ENCODE peak calls at places on chromosomes 6 and 20, in six cellular contexts. One of them, this sample, is unnamed.

GRCh38 chr20:19408971-19409370 is 196.5 kb downstream of the SLC24A3 start:
- DNase-seq in NCI-H1092: no peak
- DNase-seq in germinal center: no peak
- DNase-seq in effector CD4-positive, alpha-beta T cell: no peak
- DNase-seq in endothelial cell: no peak
- DNase-seq in activated gamma-delta T cell treated with Interleukin-2 at 50 U/mL for 16 hours: no peak
- DNase-seq in this sample: no peak

GRCh38 chr20:54350415-54350814 is 125.0 kb upstream of the DOK5 start:
- DNase-seq in activated gamma-delta T cell treated with Interleukin-2 at 50 U/mL for 16 hours: no peak
- DNase-seq in endothelial cell: no peak
- DNase-seq in germinal center: no peak
- DNase-seq in effector CD4-positive, alpha-beta T cell: no peak
- DNase-seq in NCI-H1092: no peak
- DNase-seq in this sample: no peak

GRCh38 chr6:96075826-96076225 is 60.1 kb downstream of the FUT9 start:
- DNase-seq in germinal center: no peak
- DNase-seq in effector CD4-positive, alpha-beta T cell: no peak
- DNase-seq in NCI-H1092: no peak
- DNase-seq in activated gamma-delta T cell treated with Interleukin-2 at 50 U/mL for 16 hours: no peak
- DNase-seq in endothelial cell: no peak
- DNase-seq in this sample: no peak

GRCh38 chr20:19495905-19496703 is 262.0 kb upstream of the RIN2 start:
- DNase-seq in endothelial cell: no peak
- DNase-seq in effector CD4-positive, alpha-beta T cell: no peak
- DNase-seq in germinal center: no peak
- DNase-seq in NCI-H1092: no peak
- DNase-seq in activated gamma-delta T cell treated with Interleukin-2 at 50 U/mL for 16 hours: no peak
- DNase-seq in this sample: no peak

GRCh38 chr6:68880050-68880449 is 245.0 kb downstream of the ADGRB3 start:
- DNase-seq in activated gamma-delta T cell treated with Interleukin-2 at 50 U/mL for 16 hours: no peak
- DNase-seq in endothelial cell: no peak
- DNase-seq in NCI-H1092: no peak
- DNase-seq in germinal center: no peak
- DNase-seq in effector CD4-positive, alpha-beta T cell: no peak
- DNase-seq in this sample: no peak

GRCh38 chr6:165704001-165704748 is 41.1 kb upstream of the PDE10A start:
- DNase-seq in effector CD4-positive, alpha-beta T cell: no peak
- DNase-seq in NCI-H1092: peak
- DNase-seq in activated gamma-delta T cell treated with Interleukin-2 at 50 U/mL for 16 hours: no peak
- DNase-seq in germinal center: no peak
- DNase-seq in endothelial cell: no peak
- DNase-seq in this sample: no peak

GRCh38 chr6:39296745-39297640 is 17.2 kb downstream of the KCNK17 start:
- DNase-seq in effector CD4-positive, alpha-beta T cell: no peak
- DNase-seq in activated gamma-delta T cell treated with Interleukin-2 at 50 U/mL for 16 hours: no peak
- DNase-seq in endothelial cell: no peak
- DNase-seq in germinal center: no peak
- DNase-seq in NCI-H1092: no peak
- DNase-seq in this sample: no peak

GRCh38 chr20:38104283-38104682 is 60.8 kb downstream of the TGM2 start:
- DNase-seq in NCI-H1092: no peak
- DNase-seq in endothelial cell: no peak
- DNase-seq in effector CD4-positive, alpha-beta T cell: no peak
- DNase-seq in activated gamma-delta T cell treated with Interleukin-2 at 50 U/mL for 16 hours: no peak
- DNase-seq in germinal center: no peak
- DNase-seq in this sample: no peak

GRCh38 chr6:31270788-31271640 is 878 bp downstream of the HLA-C start:
- DNase-seq in germinal center: peak
- DNase-seq in effector CD4-positive, alpha-beta T cell: peak
- DNase-seq in NCI-H1092: no peak
- DNase-seq in endothelial cell: no peak
- DNase-seq in activated gamma-delta T cell treated with Interleukin-2 at 50 U/mL for 16 hours: peak
- DNase-seq in this sample: peak

GRCh38 chr6:83808926-83809325 is 44.2 kb upstream of the RIPPLY2 start:
- DNase-seq in endothelial cell: no peak
- DNase-seq in effector CD4-positive, alpha-beta T cell: no peak
- DNase-seq in germinal center: no peak
- DNase-seq in activated gamma-delta T cell treated with Interleukin-2 at 50 U/mL for 16 hours: no peak
- DNase-seq in NCI-H1092: no peak
- DNase-seq in this sample: no peak

GRCh38 chr6:39590994-39591393 is 134.2 kb downstream of the KIF6 start:
- DNase-seq in NCI-H1092: no peak
- DNase-seq in endothelial cell: no peak
- DNase-seq in germinal center: no peak
- DNase-seq in effector CD4-positive, alpha-beta T cell: no peak
- DNase-seq in activated gamma-delta T cell treated with Interleukin-2 at 50 U/mL for 16 hours: no peak
- DNase-seq in this sample: no peak

GRCh38 chr6:6148192-6148815 is 141.6 kb upstream of the NRN1 start:
- DNase-seq in germinal center: no peak
- DNase-seq in NCI-H1092: no peak
- DNase-seq in activated gamma-delta T cell treated with Interleukin-2 at 50 U/mL for 16 hours: no peak
- DNase-seq in effector CD4-positive, alpha-beta T cell: no peak
- DNase-seq in endothelial cell: no peak
- DNase-seq in this sample: no peak

GRCh38 chr6:132082421-132082820 is 131.2 kb upstream of the CCN2 start:
- DNase-seq in germinal center: no peak
- DNase-seq in NCI-H1092: no peak
- DNase-seq in endothelial cell: no peak
- DNase-seq in effector CD4-positive, alpha-beta T cell: no peak
- DNase-seq in activated gamma-delta T cell treated with Interleukin-2 at 50 U/mL for 16 hours: no peak
- DNase-seq in this sample: no peak

GRCh38 chr6:42505377-42505702 is 53.6 kb upstream of the TRERF1 start:
- DNase-seq in activated gamma-delta T cell treated with Interleukin-2 at 50 U/mL for 16 hours: no peak
- DNase-seq in effector CD4-positive, alpha-beta T cell: no peak
- DNase-seq in endothelial cell: no peak
- DNase-seq in germinal center: no peak
- DNase-seq in NCI-H1092: no peak
- DNase-seq in this sample: no peak

GRCh38 chr6:42848700-42849099 is 30.7 kb upstream of the RPL7L1 start:
- DNase-seq in germinal center: no peak
- DNase-seq in NCI-H1092: no peak
- DNase-seq in effector CD4-positive, alpha-beta T cell: no peak
- DNase-seq in endothelial cell: no peak
- DNase-seq in activated gamma-delta T cell treated with Interleukin-2 at 50 U/mL for 16 hours: no peak
- DNase-seq in this sample: no peak

GRCh38 chr6:11393713-11394627 is 143.6 kb upstream of the TMEM170B start:
- DNase-seq in NCI-H1092: no peak
- DNase-seq in germinal center: no peak
- DNase-seq in activated gamma-delta T cell treated with Interleukin-2 at 50 U/mL for 16 hours: no peak
- DNase-seq in endothelial cell: no peak
- DNase-seq in effector CD4-positive, alpha-beta T cell: no peak
- DNase-seq in this sample: no peak

GRCh38 chr6:167839755-167840154 is 13.0 kb downstream of the AFDN start:
- DNase-seq in activated gamma-delta T cell treated with Interleukin-2 at 50 U/mL for 16 hours: no peak
- DNase-seq in germinal center: no peak
- DNase-seq in NCI-H1092: no peak
- DNase-seq in effector CD4-positive, alpha-beta T cell: no peak
- DNase-seq in endothelial cell: no peak
- DNase-seq in this sample: no peak

GRCh38 chr6:33000053-33000452 is 9.3 kb downstream of the HLA-DOA start:
- DNase-seq in effector CD4-positive, alpha-beta T cell: no peak
- DNase-seq in germinal center: peak
- DNase-seq in activated gamma-delta T cell treated with Interleukin-2 at 50 U/mL for 16 hours: no peak
- DNase-seq in endothelial cell: peak
- DNase-seq in NCI-H1092: no peak
- DNase-seq in this sample: peak

GRCh38 chr20:23305098-23305497 is 45.5 kb upstream of the NXT1 start:
- DNase-seq in effector CD4-positive, alpha-beta T cell: no peak
- DNase-seq in activated gamma-delta T cell treated with Interleukin-2 at 50 U/mL for 16 hours: no peak
- DNase-seq in endothelial cell: no peak
- DNase-seq in NCI-H1092: no peak
- DNase-seq in germinal center: no peak
- DNase-seq in this sample: no peak

GRCh38 chr6:138310294-138310693 is 67.4 kb upstream of the SMIM28 start:
- DNase-seq in activated gamma-delta T cell treated with Interleukin-2 at 50 U/mL for 16 hours: no peak
- DNase-seq in germinal center: no peak
- DNase-seq in endothelial cell: no peak
- DNase-seq in NCI-H1092: peak
- DNase-seq in effector CD4-positive, alpha-beta T cell: no peak
- DNase-seq in this sample: no peak

GRCh38 chr6:142942805-142943227 is 2.2 kb downstream of the HIVEP2 start:
- DNase-seq in NCI-H1092: no peak
- DNase-seq in activated gamma-delta T cell treated with Interleukin-2 at 50 U/mL for 16 hours: no peak
- DNase-seq in germinal center: peak
- DNase-seq in effector CD4-positive, alpha-beta T cell: no peak
- DNase-seq in endothelial cell: no peak
- DNase-seq in this sample: peak

GRCh38 chr6:41502607-41503434 is 43.4 kb upstream of the FOXP4 start:
- DNase-seq in NCI-H1092: no peak
- DNase-seq in germinal center: no peak
- DNase-seq in endothelial cell: peak
- DNase-seq in effector CD4-positive, alpha-beta T cell: no peak
- DNase-seq in activated gamma-delta T cell treated with Interleukin-2 at 50 U/mL for 16 hours: no peak
- DNase-seq in this sample: no peak

This sample was measured in GM20000.